ENCODE peak calls at places on chromosomes 4 and X, in four cellular contexts. E, N, F and P are unnamed samples.

GRCh38 chr4:113899260-113900177 is 79.9 kb downstream of the ARSJ start:
- DNase-seq in N (no peak), F (peak), E (no peak), P (no peak)

GRCh38 chr4:52566136-52567031 is 92.7 kb downstream of the USP46 start:
- DNase-seq in F (no peak), E (no peak), N (no peak), P (no peak)

GRCh38 chrX:10847333-10847732 is 226.9 kb upstream of the MID1 start:
- DNase-seq in F (no peak), N (no peak), E (no peak), P (no peak)

GRCh38 chr4:114417214-114417613 is 181.4 kb upstream of the UGT8 start:
- DNase-seq in N (no peak), E (no peak), F (no peak), P (no peak)

GRCh38 chr4:25050370-25051098 is 19.8 kb upstream of the LGI2 start:
- DNase-seq in F (no peak), E (no peak), N (no peak), P (no peak)

GRCh38 chr4:106522839-106523238 is 154.3 kb upstream of the GIMD1 start:
- DNase-seq in F (no peak), E (peak), N (no peak), P (no peak)

GRCh38 chr4:85929926-85930325 is 429.9 kb downstream of the MAPK10 start:
- DNase-seq in F (no peak), E (no peak), N (no peak), P (no peak)

GRCh38 chr4:40718571-40718970 is 31.2 kb upstream of the NSUN7 start:
- DNase-seq in F (no peak), N (peak), E (no peak), P (no peak)

GRCh38 chr4:6566582-6567190 is 8.3 kb upstream of the MAN2B2 start:
- DNase-seq in N (no peak), F (no peak), E (no peak), P (no peak)

GRCh38 chrX:49209434-49210251 is 9.7 kb upstream of the SYP start:
- DNase-seq in F (no peak), N (peak), E (no peak), P (no peak)